ENCODE peak calls at places on chromosomes 16 and 17, in four cellular contexts. One of them, this sample, is unnamed.

GRCh38 chr16:53053967-53054669 is 673 bp upstream of the CHD9 start:
- DNase-seq in trophoblast cell: no peak
- DNase-seq in endothelial cell of umbilical vein: no peak
- DNase-seq in fibroblast of lung: peak
- DNase-seq in this sample: no peak

GRCh38 chr16:24652803-24653202 is 76.6 kb upstream of the TNRC6A start:
- DNase-seq in endothelial cell of umbilical vein: no peak
- DNase-seq in trophoblast cell: no peak
- DNase-seq in fibroblast of lung: peak
- DNase-seq in this sample: no peak

GRCh38 chr17:17356149-17356930 is 53.2 kb downstream of the NT5M start:
- DNase-seq in fibroblast of lung: peak
- DNase-seq in trophoblast cell: peak
- DNase-seq in endothelial cell of umbilical vein: peak
- DNase-seq in this sample: peak

GRCh38 chr16:79972053-79972704 is 371.6 kb upstream of the MAF start:
- DNase-seq in fibroblast of lung: no peak
- DNase-seq in trophoblast cell: no peak
- DNase-seq in endothelial cell of umbilical vein: no peak
- DNase-seq in this sample: no peak

GRCh38 chr16:3612510-3613466 is 1.4 kb upstream of the SLX4 start:
- DNase-seq in endothelial cell of umbilical vein: no peak
- DNase-seq in trophoblast cell: no peak
- DNase-seq in fibroblast of lung: no peak
- DNase-seq in this sample: no peak

GRCh38 chr17:77501101-77501566 is 360.4 kb downstream of the SEC14L1 start:
- DNase-seq in trophoblast cell: no peak
- DNase-seq in endothelial cell of umbilical vein: no peak
- DNase-seq in fibroblast of lung: peak
- DNase-seq in this sample: no peak

GRCh38 chr17:27082023-27082774 is 211.7 kb upstream of the WSB1 start:
- DNase-seq in fibroblast of lung: no peak
- DNase-seq in trophoblast cell: no peak
- DNase-seq in endothelial cell of umbilical vein: no peak
- DNase-seq in this sample: no peak

GRCh38 chr17:6070895-6071511 is 824 bp downstream of the WSCD1 start:
- DNase-seq in fibroblast of lung: peak
- DNase-seq in trophoblast cell: no peak
- DNase-seq in endothelial cell of umbilical vein: peak
- DNase-seq in this sample: no peak

GRCh38 chr17:80855968-80856862 is 135.4 kb upstream of the CHMP6 start:
- DNase-seq in fibroblast of lung: peak
- DNase-seq in endothelial cell of umbilical vein: peak
- DNase-seq in trophoblast cell: peak
- DNase-seq in this sample: peak

GRCh38 chr17:247767-248166 is 66.3 kb upstream of the DOC2B start:
- DNase-seq in fibroblast of lung: no peak
- DNase-seq in endothelial cell of umbilical vein: no peak
- DNase-seq in trophoblast cell: no peak
- DNase-seq in this sample: no peak

GRCh38 chr17:12924614-12925013 is 93.2 kb downstream of the ELAC2 start:
- DNase-seq in fibroblast of lung: no peak
- DNase-seq in trophoblast cell: no peak
- DNase-seq in endothelial cell of umbilical vein: no peak
- DNase-seq in this sample: no peak

GRCh38 chr17:17675416-17675815 is 5.8 kb upstream of the RAI1 start:
- DNase-seq in trophoblast cell: no peak
- DNase-seq in fibroblast of lung: no peak
- DNase-seq in endothelial cell of umbilical vein: no peak
- DNase-seq in this sample: no peak

GRCh38 chr17:42720996-42721583 is 23.8 kb downstream of the EZH1 start:
- DNase-seq in trophoblast cell: peak
- DNase-seq in endothelial cell of umbilical vein: peak
- DNase-seq in fibroblast of lung: peak
- DNase-seq in this sample: no peak

GRCh38 chr16:50335198-50335958 is 33.4 kb downstream of the BRD7 start:
- DNase-seq in fibroblast of lung: peak
- DNase-seq in trophoblast cell: peak
- DNase-seq in endothelial cell of umbilical vein: no peak
- DNase-seq in this sample: no peak

GRCh38 chr17:61734012-61734411 is 129.3 kb downstream of the BRIP1 start:
- DNase-seq in trophoblast cell: no peak
- DNase-seq in fibroblast of lung: no peak
- DNase-seq in endothelial cell of umbilical vein: no peak
- DNase-seq in this sample: no peak

GRCh38 chr17:10993126-10993525 is 155.2 kb upstream of the PIRT start:
- DNase-seq in fibroblast of lung: no peak
- DNase-seq in endothelial cell of umbilical vein: no peak
- DNase-seq in trophoblast cell: no peak
- DNase-seq in this sample: no peak

GRCh38 chr16:67990018-67990386 is 9.3 kb downstream of the DPEP2 start:
- DNase-seq in fibroblast of lung: no peak
- DNase-seq in endothelial cell of umbilical vein: no peak
- DNase-seq in trophoblast cell: no peak
- DNase-seq in this sample: no peak

GRCh38 chr17:67150826-67151225 is 94.2 kb downstream of the HELZ start:
- DNase-seq in fibroblast of lung: no peak
- DNase-seq in trophoblast cell: no peak
- DNase-seq in endothelial cell of umbilical vein: no peak
- DNase-seq in this sample: no peak

GRCh38 chr16:5642470-5642869 is 544.9 kb upstream of the EEF2KMT start:
- DNase-seq in endothelial cell of umbilical vein: no peak
- DNase-seq in fibroblast of lung: no peak
- DNase-seq in trophoblast cell: no peak
- DNase-seq in this sample: no peak

GRCh38 chr16:85569615-85570212 is 43.4 kb upstream of the GSE1 start:
- DNase-seq in trophoblast cell: no peak
- DNase-seq in endothelial cell of umbilical vein: no peak
- DNase-seq in fibroblast of lung: peak
- DNase-seq in this sample: no peak

GRCh38 chr17:81518785-81519283 is 6.2 kb upstream of the ACTG1 start:
- DNase-seq in trophoblast cell: peak
- DNase-seq in fibroblast of lung: no peak
- DNase-seq in endothelial cell of umbilical vein: no peak
- DNase-seq in this sample: no peak

GRCh38 chr17:66716236-66717026 is 118.5 kb upstream of the CACNG5 start:
- DNase-seq in trophoblast cell: no peak
- DNase-seq in endothelial cell of umbilical vein: peak
- DNase-seq in fibroblast of lung: peak
- DNase-seq in this sample: no peak

GRCh38 chr16:80804451-80805383 is at the start of gene CDYL2:
- DNase-seq in trophoblast cell: peak
- DNase-seq in fibroblast of lung: peak
- DNase-seq in endothelial cell of umbilical vein: no peak
- DNase-seq in this sample: no peak

GRCh38 chr16:86808863-86809444 is 230.6 kb downstream of the FOXL1 start:
- DNase-seq in endothelial cell of umbilical vein: no peak
- DNase-seq in fibroblast of lung: no peak
- DNase-seq in trophoblast cell: no peak
- DNase-seq in this sample: no peak
- H3K9ac ChIP-seq in endothelial cell of umbilical vein: no peak
- H3K9ac ChIP-seq in fibroblast of lung: no peak
- H3K9ac ChIP-seq in trophoblast cell: no peak
- H3K9ac ChIP-seq in this sample: no peak

GRCh38 chr17:36535669-36536081 is 888 bp downstream of the PIGW start:
- DNase-seq in fibroblast of lung: no peak
- DNase-seq in trophoblast cell: no peak
- DNase-seq in endothelial cell of umbilical vein: peak
- DNase-seq in this sample: no peak
- H3K9ac ChIP-seq in fibroblast of lung: peak
- H3K9ac ChIP-seq in trophoblast cell: peak
- H3K9ac ChIP-seq in endothelial cell of umbilical vein: peak
- H3K9ac ChIP-seq in this sample: peak

GRCh38 chr17:1625507-1626080 is 3.0 kb downstream of the SLC43A2 start:
- DNase-seq in fibroblast of lung: no peak
- DNase-seq in trophoblast cell: no peak
- DNase-seq in endothelial cell of umbilical vein: peak
- DNase-seq in this sample: no peak
- H3K9ac ChIP-seq in fibroblast of lung: no peak
- H3K9ac ChIP-seq in trophoblast cell: no peak
- H3K9ac ChIP-seq in endothelial cell of umbilical vein: peak
- H3K9ac ChIP-seq in this sample: no peak

GRCh38 chr17:19644493-19645210 is 3.9 kb upstream of the ALDH3A2 start:
- DNase-seq in trophoblast cell: peak
- DNase-seq in fibroblast of lung: peak
- DNase-seq in endothelial cell of umbilical vein: no peak
- DNase-seq in this sample: no peak

GRCh38 chr17:19645608-19646250 is 2.8 kb upstream of the ALDH3A2 start:
- DNase-seq in fibroblast of lung: peak
- DNase-seq in endothelial cell of umbilical vein: peak
- DNase-seq in trophoblast cell: no peak
- DNase-seq in this sample: no peak

GRCh38 chr17:19642373-19642893 is 6.1 kb upstream of the ALDH3A2 start:
- DNase-seq in endothelial cell of umbilical vein: no peak
- DNase-seq in fibroblast of lung: no peak
- DNase-seq in trophoblast cell: no peak
- DNase-seq in this sample: no peak

GRCh38 chr17:19646788-19647696 is 1.5 kb upstream of the ALDH3A2 start:
- DNase-seq in trophoblast cell: no peak
- DNase-seq in fibroblast of lung: peak
- DNase-seq in endothelial cell of umbilical vein: peak
- DNase-seq in this sample: no peak

GRCh38 chr17:19641687-19642372 is 6.7 kb upstream of the ALDH3A2 start:
- DNase-seq in endothelial cell of umbilical vein: no peak
- DNase-seq in fibroblast of lung: no peak
- DNase-seq in trophoblast cell: no peak
- DNase-seq in this sample: no peak
- H3K9ac ChIP-seq in endothelial cell of umbilical vein: no peak
- H3K9ac ChIP-seq in fibroblast of lung: no peak
- H3K9ac ChIP-seq in trophoblast cell: no peak
- H3K9ac ChIP-seq in this sample: no peak

GRCh38 chr17:44605116-44605505 is 47.8 kb downstream of the FZD2 start:
- DNase-seq in trophoblast cell: no peak
- DNase-seq in fibroblast of lung: no peak
- DNase-seq in endothelial cell of umbilical vein: no peak
- DNase-seq in this sample: no peak
- H3K9ac ChIP-seq in trophoblast cell: no peak
- H3K9ac ChIP-seq in fibroblast of lung: no peak
- H3K9ac ChIP-seq in endothelial cell of umbilical vein: no peak
- H3K9ac ChIP-seq in this sample: no peak

GRCh38 chr16:28556914-28557320 is 3.2 kb downstream of the SGF29 start:
- DNase-seq in endothelial cell of umbilical vein: no peak
- DNase-seq in trophoblast cell: no peak
- DNase-seq in fibroblast of lung: no peak
- DNase-seq in this sample: no peak
- H3K9ac ChIP-seq in endothelial cell of umbilical vein: no peak
- H3K9ac ChIP-seq in trophoblast cell: no peak
- H3K9ac ChIP-seq in fibroblast of lung: no peak
- H3K9ac ChIP-seq in this sample: no peak

DNA sequence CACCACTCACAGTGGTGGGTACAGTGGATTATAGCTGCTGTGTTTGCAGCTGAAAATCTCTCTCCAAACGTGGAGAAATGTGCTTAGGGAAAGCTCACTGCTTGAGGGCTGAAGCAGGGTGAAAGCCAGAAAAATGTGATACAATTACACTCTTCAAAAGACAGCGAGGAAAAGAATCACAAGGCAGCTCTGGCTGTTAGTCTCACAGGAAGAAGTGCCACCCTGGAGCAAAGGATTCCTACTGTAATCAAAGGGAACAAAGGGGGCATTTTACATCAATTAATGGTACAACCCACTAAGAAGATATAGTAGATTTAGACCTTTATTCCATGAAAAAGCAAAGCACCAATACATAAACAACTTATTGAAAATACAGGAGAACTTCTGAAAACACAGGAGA is 48.1 kb upstream of the IRX5 start:
- DNase-seq in endothelial cell of umbilical vein: no peak
- DNase-seq in fibroblast of lung: no peak
- DNase-seq in trophoblast cell: no peak
- DNase-seq in this sample: no peak
- H3K9ac ChIP-seq in endothelial cell of umbilical vein: no peak
- H3K9ac ChIP-seq in fibroblast of lung: no peak
- H3K9ac ChIP-seq in trophoblast cell: no peak
- H3K9ac ChIP-seq in this sample: no peak

This sample was measured in keratinocyte.